ENCODE peak calls at places on chromosomes 2 and 18, in four cellular contexts. Y is cardiac muscle cell, X is hepatocyte, Z is B cell. Q is an unnamed sample.
A peak's percentile ranks its signal among the peaks of the same experiment; 100 is the strongest.

GRCh38 chr2:85852979-85853498 is 35.8 kb downstream of the ST3GAL5 start:
- DNase-seq in Y (no peak), X (no peak), Z (peak; percentile 79), Q (no peak)

GRCh38 chr2:207531024-207531411 is 1.3 kb downstream of the CREB1 start:
- DNase-seq in Y (no peak), X (no peak), Z (no peak), Q (no peak)

GRCh38 chr2:191441761-191442160 is 196.6 kb downstream of the MYO1B start:
- DNase-seq in Y (peak; percentile 6), X (peak; percentile 12), Z (no peak), Q (no peak)

GRCh38 chr2:25098558-25099486 is 56.9 kb downstream of the EFR3B start:
- DNase-seq in Y (no peak), X (peak; percentile 72), Z (no peak), Q (no peak)

GRCh38 chr2:191957996-191958860 is 111.3 kb upstream of the CAVIN2 start:
- DNase-seq in Y (no peak), X (no peak), Z (no peak), Q (no peak)

GRCh38 chr2:189254268-189254883 is 74.8 kb upstream of the COL5A2 start:
- DNase-seq in Y (peak; percentile 10), X (peak; percentile 39), Z (no peak), Q (no peak)

GRCh38 chr2:220194630-220195029 is 567.2 kb downstream of the SLC4A3 start:
- DNase-seq in Y (no peak), X (no peak), Z (no peak), Q (no peak)

GRCh38 chr2:21920721-21921120 is 797.0 kb downstream of the TDRD15 start:
- DNase-seq in Y (no peak), X (no peak), Z (no peak), Q (no peak)

GRCh38 chr18:24964213-24964612 is 387.8 kb downstream of the ZNF521 start:
- DNase-seq in Y (no peak), X (no peak), Z (peak; percentile 82), Q (no peak)

GRCh38 chr2:36356199-36356989 is 816 bp downstream of the CRIM1 start:
- DNase-seq in Y (peak; percentile 78), X (peak; percentile 68), Z (no peak), Q (no peak)

GRCh38 chr2:48984922-48985321 is 169.4 kb downstream of the FSHR start:
- DNase-seq in Y (no peak), X (no peak), Z (no peak), Q (no peak)

GRCh38 chr2:219398721-219399333 is 11.1 kb upstream of the DNPEP start:
- DNase-seq in Y (no peak), X (peak; percentile 66), Z (no peak), Q (peak; percentile 99)

GRCh38 chr2:9210030-9210429 is 3.4 kb downstream of the ASAP2 start:
- DNase-seq in Y (no peak), X (no peak), Z (no peak), Q (no peak)

GRCh38 chr18:55907352-55908045 is 319.5 kb upstream of the TCF4 start:
- DNase-seq in Y (no peak), X (no peak), Z (no peak), Q (no peak)

GRCh38 chr18:71293322-71293721 is 1004.5 kb downstream of the SOCS6 start:
- DNase-seq in Y (no peak), X (no peak), Z (no peak), Q (no peak)

GRCh38 chr2:54482725-54483124 is 26.6 kb downstream of the SPTBN1 start:
- DNase-seq in Y (no peak), X (no peak), Z (no peak), Q (no peak)

GRCh38 chr2:219570924-219571310 is 422 bp downstream of the OBSL1 start:
- DNase-seq in Y (peak; percentile 47), X (peak; percentile 66), Z (no peak), Q (no peak)

GRCh38 chr18:76553715-76554603 is 58.9 kb upstream of the ZNF516 start:
- DNase-seq in Y (no peak), X (peak; percentile 51), Z (no peak), Q (no peak)

GRCh38 chr2:95342556-95343320 is 45.6 kb downstream of the KCNIP3 start:
- DNase-seq in Y (no peak), X (no peak), Z (peak; percentile 31), Q (no peak)

GRCh38 chr2:200767111-200767885 is 44.4 kb upstream of the BZW1 start:
- DNase-seq in Y (no peak), X (no peak), Z (no peak), Q (no peak)

GRCh38 chr18:48186084-48186798 is 222.9 kb downstream of the ZBTB7C start:
- DNase-seq in Y (peak; percentile 75), X (peak; percentile 34), Z (peak; percentile 29), Q (no peak)

GRCh38 chr2:26636935-26637334 is 4.2 kb downstream of the CIB4 start:
- DNase-seq in Y (no peak), X (no peak), Z (no peak), Q (no peak)

GRCh38 chr2:230913406-230913805 is 11.6 kb downstream of the GPR55 start:
- DNase-seq in Y (peak; percentile 51), X (peak; percentile 51), Z (peak; percentile 71), Q (no peak)

GRCh38 chr2:118842687-118843491 is 4.6 kb downstream of the EN1 start:
- DNase-seq in Y (no peak), X (no peak), Z (no peak), Q (no peak)

GRCh38 chr2:9618410-9618809 is 12.4 kb downstream of the YWHAQ start:
- DNase-seq in Y (no peak), X (no peak), Z (no peak), Q (no peak)

GRCh38 chr2:73850009-73850408 is 21.2 kb downstream of the STAMBP start:
- DNase-seq in Y (no peak), X (no peak), Z (no peak), Q (no peak)

GRCh38 chr2:73856214-73856613 is 27.5 kb downstream of the STAMBP start:
- DNase-seq in Y (no peak), X (no peak), Z (no peak), Q (no peak)

GRCh38 chr2:73852020-73852419 is 23.3 kb downstream of the STAMBP start:
- DNase-seq in Y (no peak), X (peak; percentile 23), Z (no peak), Q (no peak)

GRCh38 chr2:73855526-73855925 is 26.8 kb downstream of the STAMBP start:
- DNase-seq in Y (no peak), X (no peak), Z (no peak), Q (no peak)

GRCh38 chr2:73851274-73851673 is 22.5 kb downstream of the STAMBP start:
- DNase-seq in Y (no peak), X (no peak), Z (no peak), Q (no peak)
- TF ChIP-seq CTCF in Y (peak; percentile 16), X (peak; percentile 13), Z (peak; percentile 16), Q (peak; percentile 32)

GRCh38 chr2:239736358-239737143 is 288.6 kb downstream of the NDUFA10 start:
- DNase-seq in Y (no peak), X (no peak), Z (no peak), Q (no peak)
- TF ChIP-seq CTCF in Y (no peak), X (no peak), Z (no peak), Q (no peak)

DNA sequence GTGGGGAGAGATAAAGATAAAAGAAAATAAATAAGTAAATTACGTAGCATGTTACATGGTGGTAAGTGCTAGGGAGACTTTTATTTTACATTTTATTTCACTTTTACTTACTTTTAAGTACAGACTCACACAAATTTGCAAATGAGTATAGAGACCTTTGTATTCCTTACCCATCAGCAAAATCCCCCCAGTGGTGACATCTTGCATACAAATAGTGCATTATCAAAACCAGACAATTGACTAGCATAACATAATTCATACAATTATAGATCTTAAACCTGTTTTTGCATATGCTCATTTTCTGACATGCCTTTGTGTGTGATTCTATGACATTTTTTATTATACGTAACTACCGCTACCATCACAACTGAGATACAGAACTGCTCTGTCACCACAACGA is 1099.4 kb downstream of the DPP10 start:
- DNase-seq in Y (no peak), X (no peak), Z (no peak), Q (no peak)
- TF ChIP-seq CTCF in Y (no peak), X (no peak), Z (no peak), Q (no peak)

DNA sequence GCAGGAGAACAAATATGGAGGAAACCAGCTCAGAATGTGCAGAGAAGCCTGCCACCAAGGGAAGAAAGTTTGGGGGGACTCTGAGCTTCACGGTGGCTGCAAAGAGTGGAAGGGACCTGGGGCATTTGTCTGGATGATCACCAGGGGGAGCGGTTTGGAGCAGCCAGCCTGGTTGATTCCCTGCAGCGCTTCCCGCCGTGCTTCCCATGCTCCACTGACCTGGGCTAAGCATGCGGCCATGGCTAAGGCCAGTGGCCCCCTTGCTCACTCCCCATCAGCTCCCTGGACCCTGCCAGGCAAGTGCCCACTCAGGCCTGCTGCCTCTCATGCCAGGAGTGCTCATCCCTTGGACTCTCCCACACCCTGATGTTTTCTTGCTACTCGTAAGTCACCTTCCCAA is 27.0 kb downstream of the NTSR2 start:
- DNase-seq in Y (no peak), X (no peak), Z (no peak), Q (no peak)
- TF ChIP-seq CTCF in Y (no peak), X (no peak), Z (no peak), Q (no peak)

DNA sequence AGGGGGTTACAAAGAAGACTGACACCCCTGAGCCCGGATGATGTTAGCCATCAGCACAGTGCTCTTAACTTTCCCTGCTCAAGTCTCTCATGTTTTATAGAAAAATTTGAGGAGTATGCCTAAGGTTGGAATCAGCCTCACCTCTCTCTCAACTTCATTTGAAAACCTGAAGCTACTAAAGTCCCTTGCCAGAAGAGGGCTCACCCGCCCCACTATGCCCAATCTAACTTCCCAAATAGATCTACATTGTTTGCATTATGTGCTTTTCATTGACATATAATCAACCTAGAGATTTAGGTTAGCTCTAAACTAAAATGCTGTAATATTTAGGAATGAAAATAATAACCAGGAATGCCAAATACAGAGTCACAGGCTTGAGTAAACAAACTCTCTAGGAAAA is 305.4 kb downstream of the NCKAP5 start:
- DNase-seq in Y (no peak), X (no peak), Z (no peak), Q (peak; percentile 56)
- TF ChIP-seq CTCF in Y (no peak), X (peak; percentile 27), Z (no peak), Q (peak; percentile 63)

DNA sequence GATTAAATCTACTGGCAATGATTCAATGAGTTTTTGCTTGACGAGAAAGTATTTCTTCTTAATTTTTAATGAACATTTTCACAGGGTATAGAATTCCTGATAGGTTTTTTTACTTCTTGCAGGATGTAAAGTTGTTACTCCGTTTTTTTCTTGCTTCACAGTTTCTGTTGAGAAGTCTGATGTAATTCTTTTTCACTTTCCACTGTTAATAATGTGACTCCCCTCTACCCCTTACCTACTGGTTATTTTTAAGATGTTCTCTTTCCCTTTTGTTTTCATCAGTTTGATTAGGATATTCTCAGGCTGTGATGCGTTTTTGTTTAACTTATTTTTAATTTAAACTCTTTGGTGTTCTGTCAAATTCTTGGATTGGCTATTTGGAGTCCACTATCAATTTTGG is 933.9 kb upstream of the PIK3C3 start:
- DNase-seq in Y (no peak), X (no peak), Z (no peak), Q (no peak)
- TF ChIP-seq CTCF in Y (no peak), X (no peak), Z (no peak), Q (no peak)

GRCh38 chr18:3284501-3284900 is 22.6 kb downstream of the MYL12B start:
- DNase-seq in Y (no peak), X (no peak), Z (no peak), Q (no peak)

GRCh38 chr18:3283908-3284307 is 22.0 kb downstream of the MYL12B start:
- DNase-seq in Y (no peak), X (no peak), Z (no peak), Q (no peak)

GRCh38 chr18:3281456-3282400 is 19.8 kb downstream of the MYL12B start:
- DNase-seq in Y (peak; percentile 85), X (peak; percentile 87), Z (no peak), Q (peak; percentile 67)

GRCh38 chr18:3283253-3283863 is 21.4 kb downstream of the MYL12B start:
- DNase-seq in Y (no peak), X (no peak), Z (no peak), Q (no peak)

GRCh38 chr18:3279201-3280185 is 17.6 kb downstream of the MYL12B start:
- DNase-seq in Y (no peak), X (no peak), Z (no peak), Q (no peak)
- TF ChIP-seq CTCF in Y (no peak), X (no peak), Z (no peak), Q (no peak)